ENCODE peak calls at places on chromosomes 6 and 20, in seven cellular contexts. V is heart left ventricle, O is germinal center, E is heart right ventricle, I is fibroblast of lung, Q is neuronal stem cell, G is left ventricle myocardium inferior. N is an unnamed sample.

GRCh38 chr6:78670802-78671201 is 196.5 kb upstream of the IRAK1BP1 start:
- DNase-seq in V (no peak), O (no peak), E (no peak), I (no peak), Q (no peak), G (no peak), N (no peak)

GRCh38 chr6:3175742-3176321 is 18.5 kb upstream of the TUBB2A start:
- DNase-seq in V (no peak), O (no peak), E (no peak), I (no peak), Q (no peak), G (no peak), N (no peak)

GRCh38 chr6:52063584-52064400 is 23.6 kb downstream of the PKHD1 start:
- DNase-seq in V (peak), O (peak), E (peak), I (peak), Q (peak), G (no peak), N (peak)

GRCh38 chr20:57878803-57879424 is 169.1 kb upstream of the PMEPA1 start:
- DNase-seq in V (no peak), O (no peak), E (no peak), I (no peak), Q (no peak), G (no peak), N (no peak)

GRCh38 chr6:19377722-19378121 is 459.4 kb upstream of the ID4 start:
- DNase-seq in V (no peak), O (no peak), E (no peak), I (no peak), Q (no peak), G (no peak), N (no peak)

GRCh38 chr6:131107166-131107565 is 28.1 kb upstream of the AKAP7 start:
- DNase-seq in V (no peak), O (no peak), E (no peak), I (peak), Q (no peak), G (no peak), N (no peak)

GRCh38 chr6:44044154-44044539 is 83.1 kb downstream of the MRPL14 start:
- DNase-seq in V (no peak), O (no peak), E (no peak), I (no peak), Q (no peak), G (no peak), N (no peak)

GRCh38 chr6:96898241-96898851 is 655 bp upstream of the NDUFAF4 start:
- DNase-seq in V (no peak), O (peak), E (no peak), I (peak), Q (no peak), G (no peak), N (peak)

GRCh38 chr20:45110301-45110700 is 4.7 kb downstream of the WFDC5 start:
- DNase-seq in V (no peak), O (no peak), E (no peak), I (no peak), Q (no peak), G (no peak), N (no peak)

GRCh38 chr6:29011276-29011734 is 6.2 kb upstream of the ZNF311 start:
- DNase-seq in V (peak), O (peak), E (peak), I (peak), Q (peak), G (no peak), N (peak)

GRCh38 chr6:121951918-121952379 is 447.5 kb upstream of the HSF2 start:
- DNase-seq in V (no peak), O (no peak), E (no peak), I (peak), Q (no peak), G (no peak), N (no peak)

GRCh38 chr20:8757146-8757545 is 311.7 kb upstream of the PLCB4 start:
- DNase-seq in V (no peak), O (no peak), E (no peak), I (peak), Q (no peak), G (no peak), N (no peak)

GRCh38 chr6:146029573-146030184 is 817 bp downstream of the GRM1 start:
- DNase-seq in V (no peak), O (no peak), E (no peak), I (no peak), Q (no peak), G (no peak), N (no peak)

GRCh38 chr20:45328451-45328850 is 19.8 kb downstream of the SDC4 start:
- DNase-seq in V (no peak), O (no peak), E (no peak), I (no peak), Q (no peak), G (no peak), N (no peak)

GRCh38 chr6:130314271-130314670 is 51.5 kb upstream of the TMEM200A start:
- DNase-seq in V (no peak), O (no peak), E (no peak), I (no peak), Q (no peak), G (no peak), N (no peak)

GRCh38 chr6:54014440-54014839 is 96.8 kb upstream of the MLIP start:
- DNase-seq in V (no peak), O (no peak), E (no peak), I (no peak), Q (no peak), G (no peak), N (no peak)

GRCh38 chr6:165854863-165855593 is 192.0 kb upstream of the PDE10A start:
- DNase-seq in V (no peak), O (no peak), E (no peak), I (no peak), Q (no peak), G (no peak), N (no peak)

GRCh38 chr6:170188571-170189001 is 102.3 kb downstream of the DLL1 start:
- DNase-seq in V (no peak), O (no peak), E (no peak), I (no peak), Q (no peak), G (no peak), N (no peak)

GRCh38 chr20:47278907-47279348 is 77.6 kb downstream of the ZMYND8 start:
- DNase-seq in V (no peak), O (no peak), E (no peak), I (peak), Q (no peak), G (no peak), N (no peak)

GRCh38 chr6:105359419-105360366 is 43.2 kb downstream of the PREP start:
- DNase-seq in V (no peak), O (no peak), E (no peak), I (peak), Q (no peak), G (no peak), N (no peak)

GRCh38 chr6:132133734-132134490 is 182.7 kb upstream of the CCN2 start:
- DNase-seq in V (peak), O (peak), E (no peak), I (peak), Q (no peak), G (no peak), N (no peak)

GRCh38 chr6:2028457-2029038 is 216.9 kb downstream of the GMDS start:
- DNase-seq in V (no peak), O (peak), E (no peak), I (no peak), Q (no peak), G (no peak), N (peak)

GRCh38 chr6:27078734-27079357 is 168.7 kb upstream of the PRSS16 start:
- DNase-seq in V (peak), O (peak), E (peak), I (peak), Q (peak), G (no peak), N (peak)

GRCh38 chr20:62897666-62898065 is 28.6 kb downstream of the DIDO1 start:
- DNase-seq in V (no peak), O (no peak), E (no peak), I (no peak), Q (no peak), G (peak), N (no peak)

GRCh38 chr6:129590408-129591022 is 119.5 kb downstream of the ARHGAP18 start:
- DNase-seq in V (no peak), O (no peak), E (no peak), I (peak), Q (no peak), G (no peak), N (no peak)

GRCh38 chr6:45584127-45584526 is 206.4 kb upstream of the SUPT3H start:
- DNase-seq in V (no peak), O (no peak), E (no peak), I (no peak), Q (no peak), G (no peak), N (no peak)

GRCh38 chr20:56554869-56555268 is 21.8 kb downstream of the FAM209B start:
- DNase-seq in V (peak), O (peak), E (peak), I (peak), Q (no peak), G (no peak), N (peak)

GRCh38 chr20:38204936-38205435 is 39.9 kb upstream of the TGM2 start:
- DNase-seq in V (no peak), O (no peak), E (no peak), I (no peak), Q (no peak), G (no peak), N (no peak)

GRCh38 chr6:18241208-18241836 is 23.0 kb downstream of the DEK start:
- DNase-seq in V (no peak), O (no peak), E (no peak), I (peak), Q (no peak), G (no peak), N (no peak)

GRCh38 chr6:170437719-170438401 is 115.2 kb downstream of the PSMB1 start:
- DNase-seq in V (no peak), O (no peak), E (no peak), I (peak), Q (no peak), G (no peak), N (no peak)

GRCh38 chr20:33894798-33895197 is 83.7 kb downstream of the CHMP4B start:
- DNase-seq in V (no peak), O (no peak), E (no peak), I (peak), Q (no peak), G (no peak), N (no peak)

GRCh38 chr6:29976588-29977424 is 34.5 kb downstream of the HLA-A start:
- DNase-seq in V (peak), O (peak), E (peak), I (peak), Q (peak), G (peak), N (peak)

GRCh38 chr20:62507323-62507722 is 31.5 kb upstream of the GATA5 start:
- DNase-seq in V (no peak), O (no peak), E (no peak), I (no peak), Q (no peak), G (no peak), N (no peak)

GRCh38 chr6:22251331-22251730 is 45.5 kb downstream of the PRL start:
- DNase-seq in V (no peak), O (no peak), E (no peak), I (peak), Q (no peak), G (no peak), N (no peak)

GRCh38 chr20:7937328-7937727 is 2.9 kb downstream of the HAO1 start:
- DNase-seq in V (no peak), O (no peak), E (no peak), I (no peak), Q (no peak), G (no peak), N (no peak)

GRCh38 chr6:96610019-96610418 is 47.1 kb downstream of the FHL5 start:
- DNase-seq in V (no peak), O (peak), E (no peak), I (no peak), Q (no peak), G (no peak), N (no peak)

GRCh38 chr20:8601542-8601912 is 467.4 kb upstream of the PLCB4 start:
- DNase-seq in V (no peak), O (no peak), E (no peak), I (no peak), Q (no peak), G (no peak), N (peak)

GRCh38 chr20:7585126-7585679 is 355.1 kb downstream of the HAO1 start:
- DNase-seq in V (no peak), O (no peak), E (no peak), I (peak), Q (no peak), G (no peak), N (no peak)

N was measured in GM13977.